ENCODE peak calls at places on chromosomes 16 and 17, in nine cellular contexts. One of them, this sample, is unnamed.

GRCh38 chr16:30623558-30624283 is 13.5 kb upstream of the ZNF689 start:
- DNase-seq in GM12865: no peak
- DNase-seq in NB4: no peak
- DNase-seq in left ventricle myocardium inferior: no peak
- DNase-seq in hepatocyte: no peak
- DNase-seq in CD8-positive, alpha-beta memory T cell: no peak
- DNase-seq in fibroblast of mammary gland: peak
- DNase-seq in PC-3: no peak
- DNase-seq in esophagus squamous epithelium: no peak
- DNase-seq in this sample: peak

GRCh38 chr17:6452471-6453266 is 8.4 kb downstream of the PIMREG start:
- DNase-seq in GM12865: peak
- DNase-seq in fibroblast of mammary gland: no peak
- DNase-seq in esophagus squamous epithelium: no peak
- DNase-seq in NB4: no peak
- DNase-seq in CD8-positive, alpha-beta memory T cell: no peak
- DNase-seq in PC-3: no peak
- DNase-seq in hepatocyte: no peak
- DNase-seq in left ventricle myocardium inferior: no peak
- DNase-seq in this sample: no peak

GRCh38 chr17:4156750-4157381 is 13.9 kb downstream of the CYB5D2 start:
- DNase-seq in hepatocyte: no peak
- DNase-seq in PC-3: no peak
- DNase-seq in NB4: no peak
- DNase-seq in CD8-positive, alpha-beta memory T cell: no peak
- DNase-seq in fibroblast of mammary gland: no peak
- DNase-seq in esophagus squamous epithelium: no peak
- DNase-seq in GM12865: no peak
- DNase-seq in left ventricle myocardium inferior: no peak
- DNase-seq in this sample: no peak

GRCh38 chr17:17416007-17416399 is 60.8 kb upstream of the MED9 start:
- DNase-seq in hepatocyte: peak
- DNase-seq in esophagus squamous epithelium: no peak
- DNase-seq in left ventricle myocardium inferior: no peak
- DNase-seq in GM12865: peak
- DNase-seq in NB4: peak
- DNase-seq in PC-3: peak
- DNase-seq in CD8-positive, alpha-beta memory T cell: no peak
- DNase-seq in fibroblast of mammary gland: peak
- DNase-seq in this sample: peak

GRCh38 chr17:16584273-16584995 is 15.4 kb upstream of the ZNF287 start:
- DNase-seq in NB4: peak
- DNase-seq in hepatocyte: peak
- DNase-seq in CD8-positive, alpha-beta memory T cell: peak
- DNase-seq in esophagus squamous epithelium: peak
- DNase-seq in GM12865: peak
- DNase-seq in fibroblast of mammary gland: peak
- DNase-seq in left ventricle myocardium inferior: peak
- DNase-seq in PC-3: peak
- DNase-seq in this sample: peak

GRCh38 chr17:44655983-44656700 is at the start of gene MEIOC:
- DNase-seq in NB4: no peak
- DNase-seq in GM12865: peak
- DNase-seq in CD8-positive, alpha-beta memory T cell: peak
- DNase-seq in PC-3: no peak
- DNase-seq in esophagus squamous epithelium: no peak
- DNase-seq in hepatocyte: peak
- DNase-seq in fibroblast of mammary gland: peak
- DNase-seq in left ventricle myocardium inferior: no peak
- DNase-seq in this sample: no peak

GRCh38 chr17:63552211-63552610 is 1.9 kb downstream of the DCAF7 start:
- DNase-seq in GM12865: no peak
- DNase-seq in NB4: no peak
- DNase-seq in hepatocyte: no peak
- DNase-seq in CD8-positive, alpha-beta memory T cell: no peak
- DNase-seq in left ventricle myocardium inferior: no peak
- DNase-seq in esophagus squamous epithelium: no peak
- DNase-seq in PC-3: no peak
- DNase-seq in fibroblast of mammary gland: peak
- DNase-seq in this sample: no peak

GRCh38 chr17:43034623-43035293 is 9.7 kb downstream of the RND2 start:
- DNase-seq in left ventricle myocardium inferior: no peak
- DNase-seq in fibroblast of mammary gland: no peak
- DNase-seq in hepatocyte: no peak
- DNase-seq in PC-3: no peak
- DNase-seq in CD8-positive, alpha-beta memory T cell: no peak
- DNase-seq in esophagus squamous epithelium: no peak
- DNase-seq in NB4: no peak
- DNase-seq in GM12865: no peak
- DNase-seq in this sample: no peak

GRCh38 chr16:23015580-23015979 is 133.7 kb downstream of the USP31 start:
- DNase-seq in hepatocyte: no peak
- DNase-seq in esophagus squamous epithelium: no peak
- DNase-seq in CD8-positive, alpha-beta memory T cell: no peak
- DNase-seq in NB4: no peak
- DNase-seq in PC-3: no peak
- DNase-seq in fibroblast of mammary gland: no peak
- DNase-seq in left ventricle myocardium inferior: no peak
- DNase-seq in GM12865: no peak
- DNase-seq in this sample: no peak

GRCh38 chr16:52114414-52114813 is 432.5 kb downstream of the TOX3 start:
- DNase-seq in NB4: no peak
- DNase-seq in fibroblast of mammary gland: no peak
- DNase-seq in left ventricle myocardium inferior: no peak
- DNase-seq in GM12865: no peak
- DNase-seq in hepatocyte: peak
- DNase-seq in PC-3: no peak
- DNase-seq in CD8-positive, alpha-beta memory T cell: no peak
- DNase-seq in esophagus squamous epithelium: no peak
- DNase-seq in this sample: no peak

GRCh38 chr17:28616281-28616680 is 2.3 kb upstream of the RSKR start:
- DNase-seq in NB4: no peak
- DNase-seq in esophagus squamous epithelium: no peak
- DNase-seq in fibroblast of mammary gland: no peak
- DNase-seq in left ventricle myocardium inferior: no peak
- DNase-seq in PC-3: no peak
- DNase-seq in hepatocyte: no peak
- DNase-seq in CD8-positive, alpha-beta memory T cell: no peak
- DNase-seq in GM12865: no peak
- DNase-seq in this sample: no peak

GRCh38 chr16:53952215-53953208 is 248.6 kb downstream of the FTO start:
- DNase-seq in left ventricle myocardium inferior: no peak
- DNase-seq in fibroblast of mammary gland: peak
- DNase-seq in NB4: peak
- DNase-seq in hepatocyte: no peak
- DNase-seq in PC-3: no peak
- DNase-seq in GM12865: peak
- DNase-seq in esophagus squamous epithelium: no peak
- DNase-seq in CD8-positive, alpha-beta memory T cell: no peak
- DNase-seq in this sample: peak

GRCh38 chr17:77441130-77441920 is 300.6 kb downstream of the SEC14L1 start:
- DNase-seq in esophagus squamous epithelium: no peak
- DNase-seq in PC-3: no peak
- DNase-seq in GM12865: peak
- DNase-seq in left ventricle myocardium inferior: no peak
- DNase-seq in CD8-positive, alpha-beta memory T cell: peak
- DNase-seq in NB4: peak
- DNase-seq in fibroblast of mammary gland: no peak
- DNase-seq in hepatocyte: no peak
- DNase-seq in this sample: peak

GRCh38 chr16:22623351-22623781 is 112.7 kb downstream of the NPIPB5 start:
- DNase-seq in hepatocyte: no peak
- DNase-seq in NB4: no peak
- DNase-seq in left ventricle myocardium inferior: no peak
- DNase-seq in GM12865: no peak
- DNase-seq in CD8-positive, alpha-beta memory T cell: no peak
- DNase-seq in fibroblast of mammary gland: peak
- DNase-seq in esophagus squamous epithelium: no peak
- DNase-seq in PC-3: no peak
- DNase-seq in this sample: no peak

GRCh38 chr17:5793899-5794298 is 209.6 kb upstream of the NLRP1 start:
- DNase-seq in GM12865: peak
- DNase-seq in fibroblast of mammary gland: peak
- DNase-seq in hepatocyte: no peak
- DNase-seq in left ventricle myocardium inferior: no peak
- DNase-seq in PC-3: peak
- DNase-seq in NB4: peak
- DNase-seq in CD8-positive, alpha-beta memory T cell: no peak
- DNase-seq in esophagus squamous epithelium: no peak
- DNase-seq in this sample: no peak

GRCh38 chr17:47676510-47676909 is 17.5 kb upstream of the TBKBP1 start:
- DNase-seq in fibroblast of mammary gland: no peak
- DNase-seq in GM12865: no peak
- DNase-seq in NB4: no peak
- DNase-seq in CD8-positive, alpha-beta memory T cell: no peak
- DNase-seq in left ventricle myocardium inferior: no peak
- DNase-seq in esophagus squamous epithelium: no peak
- DNase-seq in PC-3: no peak
- DNase-seq in hepatocyte: no peak
- DNase-seq in this sample: no peak
- H3K4me3 ChIP-seq in fibroblast of mammary gland: no peak
- H3K4me3 ChIP-seq in GM12865: no peak
- H3K4me3 ChIP-seq in NB4: no peak
- H3K4me3 ChIP-seq in CD8-positive, alpha-beta memory T cell: no peak
- H3K4me3 ChIP-seq in left ventricle myocardium inferior: no peak
- H3K4me3 ChIP-seq in esophagus squamous epithelium: no peak
- H3K4me3 ChIP-seq in PC-3: no peak
- H3K4me3 ChIP-seq in hepatocyte: no peak
- H3K4me3 ChIP-seq in this sample: no peak

DNA sequence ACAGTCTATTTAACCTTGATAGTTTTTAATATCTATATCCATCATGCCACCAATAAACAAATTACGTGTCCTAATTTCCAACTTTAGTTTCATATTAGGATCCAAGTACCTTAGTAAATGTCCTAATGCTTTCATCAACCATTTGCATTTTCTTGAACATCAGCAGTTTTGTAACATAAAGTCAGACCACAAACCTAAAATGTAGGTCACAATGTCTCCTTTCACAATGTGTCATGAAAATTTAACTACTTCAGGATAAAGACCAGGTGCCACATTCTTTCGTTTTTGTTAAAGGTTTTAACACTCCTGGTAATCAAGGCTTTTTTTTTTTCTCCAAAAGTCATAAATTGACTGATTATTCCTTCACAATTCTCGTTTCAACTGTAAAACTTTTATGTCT is 310.7 kb upstream of the PMFBP1 start:
- DNase-seq in PC-3: no peak
- DNase-seq in CD8-positive, alpha-beta memory T cell: no peak
- DNase-seq in NB4: no peak
- DNase-seq in left ventricle myocardium inferior: no peak
- DNase-seq in fibroblast of mammary gland: no peak
- DNase-seq in hepatocyte: no peak
- DNase-seq in GM12865: peak
- DNase-seq in esophagus squamous epithelium: no peak
- DNase-seq in this sample: no peak
- H3K4me3 ChIP-seq in PC-3: no peak
- H3K4me3 ChIP-seq in CD8-positive, alpha-beta memory T cell: no peak
- H3K4me3 ChIP-seq in NB4: no peak
- H3K4me3 ChIP-seq in left ventricle myocardium inferior: no peak
- H3K4me3 ChIP-seq in fibroblast of mammary gland: no peak
- H3K4me3 ChIP-seq in hepatocyte: no peak
- H3K4me3 ChIP-seq in GM12865: no peak
- H3K4me3 ChIP-seq in esophagus squamous epithelium: no peak
- H3K4me3 ChIP-seq in this sample: no peak

DNA sequence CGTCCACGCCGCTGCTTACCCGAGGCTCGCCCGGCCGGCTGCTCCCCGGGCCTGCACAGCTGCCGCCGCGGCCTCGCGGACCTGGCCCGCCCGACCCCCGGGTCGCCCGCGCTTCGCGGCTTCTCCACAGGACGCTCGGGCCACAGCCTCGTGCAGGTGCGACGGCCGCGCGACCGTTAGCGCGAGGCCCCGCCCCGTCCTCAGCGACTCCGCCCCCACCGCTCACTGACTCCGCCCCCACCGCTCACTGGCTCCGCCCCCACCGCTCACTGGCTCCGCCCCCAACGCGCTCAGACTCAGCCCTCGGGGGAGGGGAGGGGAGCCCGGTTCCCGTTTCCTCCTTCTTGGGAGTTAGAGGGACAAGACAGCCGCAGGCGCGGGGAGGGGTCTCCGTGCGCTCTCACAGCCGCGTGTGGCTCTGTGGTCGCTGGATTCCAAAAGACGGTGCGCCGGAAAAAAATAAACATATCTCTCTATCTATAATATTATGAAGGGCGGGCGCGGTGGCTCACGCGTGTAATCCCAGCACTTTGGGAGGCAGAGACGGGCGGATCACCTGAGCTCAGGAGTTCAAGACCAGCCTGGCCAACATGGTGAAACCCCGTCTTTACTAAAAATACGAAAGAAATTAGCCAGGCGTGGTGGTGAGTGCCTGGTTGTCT is at the start of gene MEIOB:
- DNase-seq in NB4: no peak
- DNase-seq in left ventricle myocardium inferior: no peak
- DNase-seq in esophagus squamous epithelium: no peak
- DNase-seq in PC-3: no peak
- DNase-seq in CD8-positive, alpha-beta memory T cell: peak
- DNase-seq in hepatocyte: peak
- DNase-seq in fibroblast of mammary gland: no peak
- DNase-seq in GM12865: peak
- DNase-seq in this sample: no peak
- H3K4me3 ChIP-seq in NB4: no peak
- H3K4me3 ChIP-seq in left ventricle myocardium inferior: peak
- H3K4me3 ChIP-seq in esophagus squamous epithelium: peak
- H3K4me3 ChIP-seq in PC-3: no peak
- H3K4me3 ChIP-seq in CD8-positive, alpha-beta memory T cell: no peak
- H3K4me3 ChIP-seq in hepatocyte: no peak
- H3K4me3 ChIP-seq in fibroblast of mammary gland: no peak
- H3K4me3 ChIP-seq in GM12865: no peak
- H3K4me3 ChIP-seq in this sample: no peak

GRCh38 chr17:965311-965989 is 14.1 kb downstream of the NXN start:
- DNase-seq in PC-3: no peak
- DNase-seq in left ventricle myocardium inferior: no peak
- DNase-seq in CD8-positive, alpha-beta memory T cell: no peak
- DNase-seq in GM12865: no peak
- DNase-seq in NB4: no peak
- DNase-seq in fibroblast of mammary gland: no peak
- DNase-seq in esophagus squamous epithelium: no peak
- DNase-seq in hepatocyte: peak
- DNase-seq in this sample: no peak

GRCh38 chr17:970388-970768 is 9.2 kb downstream of the NXN start:
- DNase-seq in GM12865: no peak
- DNase-seq in left ventricle myocardium inferior: no peak
- DNase-seq in hepatocyte: no peak
- DNase-seq in PC-3: no peak
- DNase-seq in NB4: no peak
- DNase-seq in esophagus squamous epithelium: no peak
- DNase-seq in CD8-positive, alpha-beta memory T cell: no peak
- DNase-seq in fibroblast of mammary gland: no peak
- DNase-seq in this sample: no peak

GRCh38 chr17:969767-970387 is 9.7 kb downstream of the NXN start:
- DNase-seq in NB4: no peak
- DNase-seq in GM12865: no peak
- DNase-seq in CD8-positive, alpha-beta memory T cell: no peak
- DNase-seq in PC-3: no peak
- DNase-seq in esophagus squamous epithelium: no peak
- DNase-seq in left ventricle myocardium inferior: no peak
- DNase-seq in fibroblast of mammary gland: peak
- DNase-seq in hepatocyte: peak
- DNase-seq in this sample: no peak

GRCh38 chr17:967122-967521 is 12.5 kb downstream of the NXN start:
- DNase-seq in left ventricle myocardium inferior: no peak
- DNase-seq in GM12865: no peak
- DNase-seq in PC-3: no peak
- DNase-seq in fibroblast of mammary gland: no peak
- DNase-seq in hepatocyte: no peak
- DNase-seq in esophagus squamous epithelium: no peak
- DNase-seq in CD8-positive, alpha-beta memory T cell: no peak
- DNase-seq in NB4: no peak
- DNase-seq in this sample: no peak

GRCh38 chr17:968812-969766 is 10.5 kb downstream of the NXN start:
- DNase-seq in hepatocyte: peak
- DNase-seq in NB4: no peak
- DNase-seq in fibroblast of mammary gland: peak
- DNase-seq in esophagus squamous epithelium: no peak
- DNase-seq in PC-3: no peak
- DNase-seq in left ventricle myocardium inferior: no peak
- DNase-seq in CD8-positive, alpha-beta memory T cell: no peak
- DNase-seq in GM12865: no peak
- DNase-seq in this sample: no peak
- H3K4me3 ChIP-seq in hepatocyte: peak
- H3K4me3 ChIP-seq in NB4: no peak
- H3K4me3 ChIP-seq in fibroblast of mammary gland: peak
- H3K4me3 ChIP-seq in esophagus squamous epithelium: peak
- H3K4me3 ChIP-seq in PC-3: no peak
- H3K4me3 ChIP-seq in left ventricle myocardium inferior: no peak
- H3K4me3 ChIP-seq in CD8-positive, alpha-beta memory T cell: no peak
- H3K4me3 ChIP-seq in GM12865: no peak
- H3K4me3 ChIP-seq in this sample: no peak

This sample was measured in Jurkat, Clone E6-1.